ENCODE peak calls at places on chromosome 7, in eight cellular contexts. Y, D, T, C, Z, L, Q and O are unnamed samples.
A peak's percentile ranks its signal among the peaks of the same experiment; 100 is the strongest.

GRCh38 chr7:5177060-5177459 is 13.0 kb upstream of the WIPI2 start:
- DNase-seq in T (no peak), L (no peak), C (no peak), Q (no peak), Z (no peak), Y (no peak), D (no peak), O (no peak)

GRCh38 chr7:35022725-35023124 is 14.6 kb downstream of the DPY19L1 start:
- DNase-seq in Y (no peak), T (no peak), L (no peak), Z (no peak), Q (no peak), D (no peak), C (no peak), O (no peak)

GRCh38 chr7:8190121-8190895 is 71.7 kb downstream of the ICA1 start:
- DNase-seq in L (peak; percentile 31), T (peak; percentile 32), Z (no peak), C (peak; percentile 51), Q (no peak), D (peak; percentile 66), Y (peak; percentile 43), O (peak; percentile 16)

GRCh38 chr7:131011976-131012375 is 278.0 kb upstream of the KLF14 start:
- DNase-seq in L (no peak), Y (no peak), D (peak; percentile 74), C (peak; percentile 83), T (no peak), Q (no peak), Z (no peak), O (peak; percentile 82)

GRCh38 chr7:68133045-68133444 is 1136.4 kb downstream of the TYW1 start:
- DNase-seq in L (no peak), Y (no peak), D (no peak), T (peak; percentile 6), C (no peak), Z (no peak), Q (no peak), O (no peak)

GRCh38 chr7:33261585-33261984 is 132.2 kb downstream of the BBS9 start:
- DNase-seq in C (no peak), T (no peak), L (no peak), D (peak; percentile 2), Q (no peak), Y (no peak), Z (no peak), O (no peak)

GRCh38 chr7:33062023-33062781 is at the start of gene NT5C3A:
- DNase-seq in Q (peak; percentile 68), Y (peak; percentile 73), L (no peak), C (no peak), Z (peak; percentile 47), T (no peak), D (peak; percentile 56), O (no peak)

GRCh38 chr7:41628926-41629325 is 74.0 kb downstream of the INHBA start:
- DNase-seq in C (no peak), Z (no peak), L (no peak), Y (no peak), Q (no peak), T (no peak), D (peak; percentile 72), O (no peak)

GRCh38 chr7:129919492-129919891 is 33.3 kb downstream of the UBE2H start:
- DNase-seq in Q (no peak), T (no peak), D (no peak), Y (no peak), C (no peak), L (no peak), Z (no peak), O (no peak)

GRCh38 chr7:78307892-78308291 is 509.3 kb downstream of the PHTF2 start:
- DNase-seq in T (no peak), Z (no peak), L (no peak), Y (no peak), C (no peak), Q (no peak), D (no peak), O (no peak)

GRCh38 chr7:97009753-97010732 is 4.7 kb downstream of the DLX6 start:
- DNase-seq in Q (peak; percentile 46), L (no peak), T (no peak), Y (peak; percentile 66), C (no peak), Z (no peak), D (no peak), O (no peak)

GRCh38 chr7:110921478-110922210 is 169.3 kb upstream of the LRRN3 start:
- DNase-seq in Y (no peak), C (no peak), T (no peak), L (no peak), D (peak; percentile 59), Q (no peak), Z (no peak), O (no peak)

GRCh38 chr7:158929306-158929705 is 72.9 kb downstream of the DYNC2I1 start:
- DNase-seq in C (no peak), D (no peak), T (no peak), Y (no peak), L (no peak), Z (no peak), Q (no peak), O (no peak)

GRCh38 chr7:343227-343822 is 53.4 kb downstream of the FOXL3 start:
- DNase-seq in T (no peak), D (no peak), L (no peak), C (no peak), Q (no peak), Z (peak; percentile 53), Y (no peak), O (no peak)

GRCh38 chr7:148898845-148899474 is 14.9 kb upstream of the EZH2 start:
- DNase-seq in C (no peak), T (no peak), L (no peak), Y (peak; percentile 68), D (no peak), Z (no peak), Q (no peak), O (no peak)

GRCh38 chr7:44235582-44236332 is 35.0 kb downstream of the YKT6 start:
- DNase-seq in D (no peak), Q (no peak), C (no peak), T (no peak), Z (no peak), L (no peak), Y (no peak), O (no peak)

GRCh38 chr7:17099083-17099973 is 199.1 kb upstream of the AHR start:
- DNase-seq in Q (no peak), D (peak; percentile 98), T (no peak), Z (no peak), L (no peak), C (no peak), Y (no peak), O (no peak)